ENCODE peak calls at places on chromosome 16, in five cellular contexts. H is activated CD4-positive, alpha-beta T cell treated with anti-CD3 and anti-CD28 coated beads for 24 hours; K is substantia nigra; L is HT-29; X is iPS-NIHi11. E is an unnamed sample.

GRCh38 chr16:22304411-22304810 is 7.2 kb downstream of the POLR3E start:
- DNase-seq in H (no peak), X (no peak), L (no peak), K (no peak), E (no peak)

GRCh38 chr16:27786221-27786848 is 236.4 kb downstream of the KATNIP start:
- DNase-seq in K (no peak), H (no peak), L (no peak), X (no peak), E (no peak)

GRCh38 chr16:720990-721764 is at the start of gene ANTKMT:
- DNase-seq in X (peak; percentile 95), L (peak; percentile 92), K (peak; percentile 76), H (no peak), E (peak; percentile 88)

GRCh38 chr16:89426736-89427525 is 63.4 kb downstream of the ANKRD11 start:
- DNase-seq in X (no peak), H (no peak), L (no peak), K (no peak), E (no peak)

GRCh38 chr16:3171855-3172593 is 16.0 kb upstream of the OR1F1 start:
- DNase-seq in H (no peak), X (peak; percentile 41), K (no peak), L (no peak), E (no peak)

GRCh38 chr16:85851034-85851780 is 47.8 kb upstream of the IRF8 start:
- DNase-seq in X (no peak), H (no peak), L (no peak), K (no peak), E (no peak)

GRCh38 chr16:67397812-67398545 is 4.7 kb upstream of the TPPP3 start:
- DNase-seq in X (no peak), K (no peak), H (no peak), L (no peak), E (no peak)

GRCh38 chr16:9362050-9362449 is 270.6 kb downstream of the HAPSTR1 start:
- DNase-seq in H (no peak), L (no peak), X (no peak), K (no peak), E (no peak)

GRCh38 chr16:24568392-24568791 is 29.0 kb downstream of the RBBP6 start:
- DNase-seq in K (no peak), H (no peak), X (no peak), L (no peak), E (no peak)

GRCh38 chr16:10878644-10879498 is 1.9 kb downstream of the CIITA start:
- DNase-seq in X (peak; percentile 67), K (no peak), L (no peak), H (no peak), E (no peak)

GRCh38 chr16:84320511-84320910 is 25.8 kb downstream of the WFDC1 start:
- DNase-seq in H (no peak), X (no peak), L (no peak), K (no peak), E (no peak)

GRCh38 chr16:4612977-4613635 is 1.6 kb downstream of the UBALD1 start:
- DNase-seq in H (no peak), L (peak; percentile 46), X (peak; percentile 17), K (no peak), E (no peak)

GRCh38 chr16:64540449-64540848 is 581.4 kb downstream of the CDH11 start:
- DNase-seq in K (no peak), X (no peak), H (no peak), L (peak; percentile 1), E (no peak)

GRCh38 chr16:17578921-17579876 is 108.4 kb upstream of the XYLT1 start:
- DNase-seq in H (peak; percentile 53), L (peak; percentile 75), X (peak; percentile 83), K (peak; percentile 1), E (peak; percentile 74)

GRCh38 chr16:68237243-68238028 is 1.5 kb upstream of the ESRP2 start:
- DNase-seq in H (peak; percentile 87), K (peak; percentile 84), L (peak; percentile 98), X (peak; percentile 92), E (peak; percentile 92)

GRCh38 chr16:54080524-54081008 is 206.0 kb downstream of the IRX3 start:
- DNase-seq in L (no peak), X (no peak), H (no peak), K (no peak), E (no peak)

GRCh38 chr16:17949713-17950112 is 386.8 kb downstream of the NPIPA8 start:
- DNase-seq in L (no peak), H (no peak), K (no peak), X (no peak), E (no peak)

E was measured in activated naive CD4-positive, alpha-beta T cell treated with anti-CD3 and anti-CD28 coated beads, Interleukin-2, amount 50 U/mL, for 72 hours.